ENCODE peak calls at places on chromosomes 1 and 21, in nine cellular contexts. O, T, M, P, A, I, S, Z and F are unnamed samples.

GRCh38 chr1:164748253-164748899 is 189.4 kb downstream of the PBX1 start:
- DNase-seq in O (no peak), T (no peak), M (no peak), P (peak), A (peak), I (no peak), S (no peak), Z (no peak), F (no peak)

GRCh38 chr1:212346586-212346985 is 61.4 kb downstream of the PPP2R5A start:
- DNase-seq in O (no peak), T (no peak), M (no peak), P (no peak), A (no peak), I (no peak), S (no peak), Z (no peak), F (no peak)

GRCh38 chr1:113012149-113012548 is 56.2 kb upstream of the SLC16A1 start:
- DNase-seq in O (no peak), T (no peak), M (no peak), P (no peak), A (no peak), I (no peak), S (no peak), Z (no peak), F (no peak)

GRCh38 chr1:116374340-116375164 is 1.5 kb downstream of the ATP1A1 start:
- DNase-seq in O (no peak), T (no peak), M (no peak), P (no peak), A (no peak), I (peak), S (no peak), Z (no peak), F (no peak)

GRCh38 chr1:244751271-244751895 is 84.1 kb upstream of the COX20 start:
- DNase-seq in O (no peak), T (no peak), M (no peak), P (no peak), A (no peak), I (no peak), S (no peak), Z (no peak), F (no peak)

GRCh38 chr1:229913491-229913890 is 153.5 kb upstream of the GALNT2 start:
- DNase-seq in O (no peak), T (no peak), M (no peak), P (no peak), A (no peak), I (no peak), S (peak), Z (no peak), F (no peak)

GRCh38 chr1:233647083-233647482 is 33.2 kb downstream of the KCNK1 start:
- DNase-seq in O (no peak), T (no peak), M (no peak), P (no peak), A (no peak), I (no peak), S (no peak), Z (no peak), F (no peak)

GRCh38 chr1:109361649-109362048 is 36.1 kb downstream of the SORT1 start:
- DNase-seq in O (no peak), T (no peak), M (no peak), P (no peak), A (no peak), I (no peak), S (no peak), Z (no peak), F (no peak)

GRCh38 chr1:66848193-66848592 is 47.1 kb upstream of the INSL5 start:
- DNase-seq in O (no peak), T (no peak), M (no peak), P (no peak), A (no peak), I (no peak), S (no peak), Z (no peak), F (no peak)

GRCh38 chr1:115084902-115085505 is 4.3 kb downstream of the TSPAN2 start:
- DNase-seq in O (no peak), T (no peak), M (no peak), P (peak), A (no peak), I (no peak), S (no peak), Z (no peak), F (no peak)

GRCh38 chr21:18174370-18174769 is 70.3 kb upstream of the CHODL start:
- DNase-seq in O (no peak), T (no peak), M (no peak), P (no peak), A (no peak), I (no peak), S (no peak), Z (no peak), F (no peak)

GRCh38 chr1:208040714-208041393 is 129.9 kb upstream of the CD34 start:
- DNase-seq in O (no peak), T (no peak), M (no peak), P (no peak), A (no peak), I (no peak), S (no peak), Z (no peak), F (no peak)

GRCh38 chr1:46134660-46135331 is 2.4 kb upstream of the PIK3R3 start:
- DNase-seq in O (no peak), T (no peak), M (no peak), P (no peak), A (no peak), I (no peak), S (peak), Z (no peak), F (no peak)

GRCh38 chr1:205518616-205519540 is 14.4 kb downstream of the CDK18 start:
- DNase-seq in O (no peak), T (no peak), M (no peak), P (no peak), A (no peak), I (no peak), S (peak), Z (no peak), F (no peak)

GRCh38 chr1:221635305-221635704 is 106.6 kb downstream of the DUSP10 start:
- DNase-seq in O (no peak), T (no peak), M (no peak), P (no peak), A (no peak), I (no peak), S (no peak), Z (no peak), F (no peak)

GRCh38 chr1:101215363-101216011 is 21.3 kb upstream of the S1PR1 start:
- DNase-seq in O (no peak), T (no peak), M (no peak), P (no peak), A (no peak), I (no peak), S (no peak), Z (no peak), F (no peak)

GRCh38 chr1:98991127-98992003 is 13.3 kb downstream of the PLPPR5 start:
- DNase-seq in O (no peak), T (no peak), M (no peak), P (no peak), A (no peak), I (no peak), S (no peak), Z (no peak), F (no peak)

GRCh38 chr1:39214998-39215873 is 10.7 kb downstream of the MACF1 start:
- DNase-seq in O (no peak), T (peak), M (peak), P (no peak), A (no peak), I (no peak), S (no peak), Z (no peak), F (peak)

GRCh38 chr1:50419907-50420248 is 3.4 kb downstream of the DMRTA2 start:
- DNase-seq in O (no peak), T (no peak), M (no peak), P (no peak), A (no peak), I (no peak), S (no peak), Z (no peak), F (no peak)

GRCh38 chr1:202805886-202806511 is 2.2 kb downstream of the KDM5B start:
- DNase-seq in O (no peak), T (no peak), M (no peak), P (no peak), A (no peak), I (no peak), S (no peak), Z (no peak), F (no peak)